ENCODE peak calls at places on chromosomes 16 and 17, in nine cellular contexts. One of them, this sample, is unnamed.

GRCh38 chr16:85639529-85640253 is 26.6 kb downstream of the GSE1 start:
- DNase-seq in brain microvascular endothelial cell: no peak
- DNase-seq in ELR: no peak
- DNase-seq in T47D: no peak
- DNase-seq in dorsolateral prefrontal cortex: peak
- DNase-seq in cerebellar cortex: no peak
- DNase-seq in naive thymus-derived CD8-positive, alpha-beta T cell: no peak
- DNase-seq in kidney epithelial cell: no peak
- DNase-seq in AML-193: no peak
- DNase-seq in this sample: no peak

GRCh38 chr16:64933890-64934289 is 188.0 kb downstream of the CDH11 start:
- DNase-seq in brain microvascular endothelial cell: peak
- DNase-seq in ELR: no peak
- DNase-seq in T47D: no peak
- DNase-seq in dorsolateral prefrontal cortex: peak
- DNase-seq in cerebellar cortex: peak
- DNase-seq in naive thymus-derived CD8-positive, alpha-beta T cell: no peak
- DNase-seq in kidney epithelial cell: no peak
- DNase-seq in AML-193: no peak
- DNase-seq in this sample: no peak

GRCh38 chr16:797686-798085 is 2.8 kb downstream of the GNG13 start:
- DNase-seq in brain microvascular endothelial cell: no peak
- DNase-seq in ELR: no peak
- DNase-seq in T47D: no peak
- DNase-seq in dorsolateral prefrontal cortex: no peak
- DNase-seq in cerebellar cortex: no peak
- DNase-seq in naive thymus-derived CD8-positive, alpha-beta T cell: no peak
- DNase-seq in kidney epithelial cell: no peak
- DNase-seq in AML-193: no peak
- DNase-seq in this sample: no peak

GRCh38 chr17:73757324-73757942 is 113.2 kb upstream of the SDK2 start:
- DNase-seq in brain microvascular endothelial cell: no peak
- DNase-seq in ELR: no peak
- DNase-seq in T47D: no peak
- DNase-seq in dorsolateral prefrontal cortex: no peak
- DNase-seq in cerebellar cortex: peak
- DNase-seq in naive thymus-derived CD8-positive, alpha-beta T cell: no peak
- DNase-seq in kidney epithelial cell: no peak
- DNase-seq in AML-193: no peak
- DNase-seq in this sample: no peak

GRCh38 chr17:43356999-43357398 is 41.8 kb upstream of the ARL4D start:
- DNase-seq in brain microvascular endothelial cell: peak
- DNase-seq in ELR: peak
- DNase-seq in T47D: peak
- DNase-seq in dorsolateral prefrontal cortex: no peak
- DNase-seq in cerebellar cortex: no peak
- DNase-seq in naive thymus-derived CD8-positive, alpha-beta T cell: no peak
- DNase-seq in kidney epithelial cell: peak
- DNase-seq in AML-193: no peak
- DNase-seq in this sample: peak

GRCh38 chr17:40315678-40316570 is 6.9 kb downstream of the RARA start:
- DNase-seq in brain microvascular endothelial cell: no peak
- DNase-seq in ELR: no peak
- DNase-seq in T47D: peak
- DNase-seq in dorsolateral prefrontal cortex: peak
- DNase-seq in cerebellar cortex: no peak
- DNase-seq in naive thymus-derived CD8-positive, alpha-beta T cell: no peak
- DNase-seq in kidney epithelial cell: no peak
- DNase-seq in AML-193: no peak
- DNase-seq in this sample: no peak

GRCh38 chr16:15509593-15510520 is 75.5 kb downstream of the BMERB1 start:
- DNase-seq in brain microvascular endothelial cell: peak
- DNase-seq in ELR: peak
- DNase-seq in T47D: no peak
- DNase-seq in dorsolateral prefrontal cortex: no peak
- DNase-seq in cerebellar cortex: no peak
- DNase-seq in naive thymus-derived CD8-positive, alpha-beta T cell: no peak
- DNase-seq in kidney epithelial cell: no peak
- DNase-seq in AML-193: no peak
- DNase-seq in this sample: no peak

GRCh38 chr16:27820646-27821345 is 242.7 kb downstream of the GSG1L start:
- DNase-seq in brain microvascular endothelial cell: no peak
- DNase-seq in ELR: no peak
- DNase-seq in T47D: no peak
- DNase-seq in dorsolateral prefrontal cortex: peak
- DNase-seq in cerebellar cortex: no peak
- DNase-seq in naive thymus-derived CD8-positive, alpha-beta T cell: no peak
- DNase-seq in kidney epithelial cell: no peak
- DNase-seq in AML-193: no peak
- DNase-seq in this sample: no peak

GRCh38 chr16:31112711-31113419 is 4.6 kb upstream of the KAT8 start:
- DNase-seq in brain microvascular endothelial cell: no peak
- DNase-seq in ELR: no peak
- DNase-seq in T47D: no peak
- DNase-seq in dorsolateral prefrontal cortex: no peak
- DNase-seq in cerebellar cortex: no peak
- DNase-seq in naive thymus-derived CD8-positive, alpha-beta T cell: no peak
- DNase-seq in kidney epithelial cell: no peak
- DNase-seq in AML-193: peak
- DNase-seq in this sample: no peak

GRCh38 chr16:54928016-54928356 is 2.7 kb upstream of the IRX5 start:
- DNase-seq in brain microvascular endothelial cell: no peak
- DNase-seq in ELR: peak
- DNase-seq in T47D: peak
- DNase-seq in dorsolateral prefrontal cortex: no peak
- DNase-seq in cerebellar cortex: no peak
- DNase-seq in naive thymus-derived CD8-positive, alpha-beta T cell: no peak
- DNase-seq in kidney epithelial cell: no peak
- DNase-seq in AML-193: peak
- DNase-seq in this sample: no peak

GRCh38 chr16:4064950-4065352 is 51.3 kb downstream of the ADCY9 start:
- DNase-seq in brain microvascular endothelial cell: no peak
- DNase-seq in ELR: no peak
- DNase-seq in T47D: no peak
- DNase-seq in dorsolateral prefrontal cortex: no peak
- DNase-seq in cerebellar cortex: no peak
- DNase-seq in naive thymus-derived CD8-positive, alpha-beta T cell: no peak
- DNase-seq in kidney epithelial cell: no peak
- DNase-seq in AML-193: peak
- DNase-seq in this sample: no peak

GRCh38 chr17:48470388-48471034 is 40.5 kb upstream of the SKAP1 start:
- DNase-seq in brain microvascular endothelial cell: no peak
- DNase-seq in ELR: peak
- DNase-seq in T47D: no peak
- DNase-seq in dorsolateral prefrontal cortex: no peak
- DNase-seq in cerebellar cortex: no peak
- DNase-seq in naive thymus-derived CD8-positive, alpha-beta T cell: no peak
- DNase-seq in kidney epithelial cell: no peak
- DNase-seq in AML-193: no peak
- DNase-seq in this sample: no peak

GRCh38 chr17:8153957-8154607 is 1.9 kb upstream of the PER1 start:
- DNase-seq in brain microvascular endothelial cell: peak
- DNase-seq in ELR: peak
- DNase-seq in T47D: peak
- DNase-seq in dorsolateral prefrontal cortex: peak
- DNase-seq in cerebellar cortex: peak
- DNase-seq in naive thymus-derived CD8-positive, alpha-beta T cell: peak
- DNase-seq in kidney epithelial cell: peak
- DNase-seq in AML-193: peak
- DNase-seq in this sample: peak

GRCh38 chr16:81608515-81609209 is 164.1 kb downstream of the CMIP start:
- DNase-seq in brain microvascular endothelial cell: peak
- DNase-seq in ELR: peak
- DNase-seq in T47D: no peak
- DNase-seq in dorsolateral prefrontal cortex: peak
- DNase-seq in cerebellar cortex: no peak
- DNase-seq in naive thymus-derived CD8-positive, alpha-beta T cell: no peak
- DNase-seq in kidney epithelial cell: no peak
- DNase-seq in AML-193: peak
- DNase-seq in this sample: no peak

GRCh38 chr16:82761236-82761635 is 134.5 kb downstream of the CDH13 start:
- DNase-seq in brain microvascular endothelial cell: peak
- DNase-seq in ELR: peak
- DNase-seq in T47D: no peak
- DNase-seq in dorsolateral prefrontal cortex: peak
- DNase-seq in cerebellar cortex: no peak
- DNase-seq in naive thymus-derived CD8-positive, alpha-beta T cell: no peak
- DNase-seq in kidney epithelial cell: no peak
- DNase-seq in AML-193: no peak
- DNase-seq in this sample: peak

GRCh38 chr17:42311240-42312034 is 23.1 kb downstream of the STAT5A start:
- DNase-seq in brain microvascular endothelial cell: no peak
- DNase-seq in ELR: peak
- DNase-seq in T47D: no peak
- DNase-seq in dorsolateral prefrontal cortex: peak
- DNase-seq in cerebellar cortex: peak
- DNase-seq in naive thymus-derived CD8-positive, alpha-beta T cell: no peak
- DNase-seq in kidney epithelial cell: peak
- DNase-seq in AML-193: peak
- DNase-seq in this sample: no peak

GRCh38 chr16:5851583-5851982 is 754.0 kb upstream of the EEF2KMT start:
- DNase-seq in brain microvascular endothelial cell: no peak
- DNase-seq in ELR: no peak
- DNase-seq in T47D: no peak
- DNase-seq in dorsolateral prefrontal cortex: no peak
- DNase-seq in cerebellar cortex: no peak
- DNase-seq in naive thymus-derived CD8-positive, alpha-beta T cell: no peak
- DNase-seq in kidney epithelial cell: peak
- DNase-seq in AML-193: no peak
- DNase-seq in this sample: no peak

GRCh38 chr16:68086336-68086821 is 1.2 kb downstream of the NFATC3 start:
- DNase-seq in brain microvascular endothelial cell: no peak
- DNase-seq in ELR: peak
- DNase-seq in T47D: peak
- DNase-seq in dorsolateral prefrontal cortex: no peak
- DNase-seq in cerebellar cortex: peak
- DNase-seq in naive thymus-derived CD8-positive, alpha-beta T cell: no peak
- DNase-seq in kidney epithelial cell: no peak
- DNase-seq in AML-193: peak
- DNase-seq in this sample: no peak